ENCODE peak calls at places on chromosomes 4 and X, in nine cellular contexts. O, U, T, L, W, V, G, X and F are unnamed samples. For H3K27me3, the result is how much of the 10 kb centered on the place peaks cover.

GRCh38 chrX:154649864-154650510 is 3.4 kb downstream of the CTAG2 start:
- DNase-seq in G (no peak), W (no peak), X (no peak), L (no peak), T (no peak), O (no peak), U (no peak), V (no peak), F (no peak)

GRCh38 chr4:184475096-184475461 is 729 bp upstream of the IRF2 start:
- DNase-seq in T (no peak), V (peak), U (peak), G (peak), O (peak), X (peak), L (peak), W (no peak), F (peak)

GRCh38 chr4:13496605-13497004 is 12.5 kb upstream of the RAB28 start:
- DNase-seq in O (no peak), X (no peak), V (no peak), W (no peak), L (no peak), U (no peak), T (no peak), G (no peak), F (no peak)

GRCh38 chr4:1237981-1238675 is 10.8 kb downstream of the CTBP1 start:
- DNase-seq in W (no peak), U (no peak), O (no peak), L (no peak), X (peak), G (no peak), V (no peak), T (no peak), F (no peak)

GRCh38 chrX:53281321-53281822 is at the start of gene IQSEC2:
- DNase-seq in L (peak), U (peak), G (peak), W (peak), T (no peak), X (no peak), V (peak), O (no peak), F (peak)

GRCh38 chr4:39259571-39260330 is 77.4 kb downstream of the WDR19 start:
- DNase-seq in G (no peak), O (no peak), X (no peak), W (no peak), V (peak), U (peak), L (no peak), T (no peak), F (no peak)

GRCh38 chr4:108171541-108172230 is 3.0 kb upstream of the LEF1 start:
- DNase-seq in W (no peak), U (no peak), L (peak), O (peak), G (no peak), X (peak), T (no peak), V (peak), F (peak)

GRCh38 chrX:30302957-30303356 is 6.2 kb downstream of the NR0B1 start:
- DNase-seq in V (no peak), G (no peak), U (peak), X (no peak), O (no peak), T (no peak), W (no peak), L (no peak), F (peak)

GRCh38 chrX:38561951-38562719 is 793 bp downstream of the TSPAN7 start:
- DNase-seq in O (peak), X (peak), U (peak), T (no peak), L (peak), V (no peak), G (peak), W (no peak), F (peak)

DNA sequence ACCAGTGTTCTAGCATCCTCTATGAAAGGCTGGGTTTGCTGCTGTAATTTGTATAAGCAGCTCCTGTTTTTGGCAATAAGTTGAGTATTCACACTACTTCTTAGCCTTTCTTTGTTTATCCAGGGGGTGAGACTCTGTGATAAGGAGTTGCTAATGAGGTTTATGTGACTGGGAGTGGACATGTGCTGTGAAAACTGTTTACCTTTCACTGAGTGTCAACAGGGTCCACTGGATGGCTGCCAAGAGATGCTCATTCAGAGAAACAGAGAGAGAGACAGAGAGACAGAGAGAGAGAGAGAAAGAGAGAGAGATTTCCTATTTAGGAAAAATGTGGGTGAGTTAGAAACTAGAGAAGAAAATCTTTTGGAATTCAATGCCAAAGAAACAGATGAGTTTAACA is 233.9 kb downstream of the CHIC2 start:
- DNase-seq in W (no peak), T (no peak), O (no peak), V (no peak), U (no peak), L (no peak), X (no peak), G (peak), F (no peak)
- H3K4me3 ChIP-seq in W (no peak), T (no peak), O (no peak), V (no peak), U (no peak), L (no peak), X (no peak), G (no peak), F (no peak)

GRCh38 chr4:6688879-6689505 is 4.7 kb upstream of the S100P start:
- DNase-seq in U (peak), T (no peak), V (peak), G (peak), W (peak), L (peak), O (no peak), X (no peak), F (peak)
- H3K9ac ChIP-seq in U (peak), T (no peak), V (peak), G (no peak), W (peak), L (peak), O (no peak), X (peak), F (no peak)

GRCh38 chrX:137563681-137564651 is 2.0 kb upstream of the ZIC3 start:
- DNase-seq in T (no peak), L (peak), W (no peak), V (no peak), O (no peak), X (no peak), U (no peak), G (no peak), F (peak)

GRCh38 chrX:137566746-137567473 is 983 bp downstream of the ZIC3 start:
- DNase-seq in G (no peak), O (no peak), U (peak), X (no peak), L (peak), V (no peak), T (no peak), W (no peak), F (peak)

GRCh38 chrX:137567474-137568232 is 1.7 kb downstream of the ZIC3 start:
- DNase-seq in T (no peak), W (no peak), L (peak), G (no peak), X (no peak), O (no peak), V (no peak), U (peak), F (peak)

GRCh38 chrX:137565921-137566745 is at the start of gene ZIC3:
- DNase-seq in V (peak), G (peak), L (peak), W (no peak), U (peak), X (peak), T (no peak), O (no peak), F (peak)

GRCh38 chrX:137565318-137565904 is 516 bp upstream of the ZIC3 start:
- DNase-seq in U (no peak), O (no peak), X (no peak), T (no peak), L (no peak), G (no peak), V (no peak), W (no peak), F (peak)
- H3K27me3 ChIP-seq in U (under half), O (half or more), X (half or more), T (under half), L (under half), G (half or more), V (under half), W (under half), F (under half)

GRCh38 chrX:71545364-71545763 is 12.5 kb downstream of the OGT start:
- DNase-seq in U (no peak), X (no peak), G (no peak), T (no peak), W (no peak), O (no peak), L (no peak), V (no peak), F (no peak)

GRCh38 chrX:71542825-71543224 is 9.9 kb downstream of the OGT start:
- DNase-seq in X (no peak), U (peak), T (no peak), V (peak), W (no peak), O (no peak), G (no peak), L (no peak), F (no peak)

GRCh38 chrX:71541546-71542022 is 8.7 kb downstream of the OGT start:
- DNase-seq in U (peak), V (peak), O (no peak), G (no peak), T (no peak), X (no peak), W (no peak), L (no peak), F (no peak)

GRCh38 chrX:71542411-71542810 is 9.5 kb downstream of the OGT start:
- DNase-seq in X (no peak), L (no peak), W (no peak), O (no peak), T (no peak), V (peak), U (peak), G (no peak), F (no peak)

GRCh38 chrX:71543316-71543715 is 10.4 kb downstream of the OGT start:
- DNase-seq in O (no peak), U (peak), L (no peak), W (no peak), G (no peak), T (no peak), V (peak), X (no peak), F (no peak)
- H3K4me3 ChIP-seq in O (no peak), U (peak), L (no peak), W (no peak), G (no peak), T (no peak), V (no peak), X (no peak), F (no peak)

GRCh38 chrX:144732588-144732987 is 514.7 kb upstream of the SPANXN1 start:
- DNase-seq in O (no peak), T (no peak), L (peak), W (no peak), G (no peak), V (no peak), X (no peak), U (no peak), F (no peak)

GRCh38 chrX:144730486-144730885 is 516.8 kb upstream of the SPANXN1 start:
- DNase-seq in X (no peak), G (no peak), L (no peak), T (no peak), W (no peak), U (no peak), O (no peak), V (peak), F (no peak)
- H3K9ac ChIP-seq in X (no peak), G (no peak), L (no peak), T (no peak), W (no peak), U (no peak), O (no peak), V (no peak), F (no peak)

GRCh38 chr4:83613023-83613422 is 77.1 kb downstream of the GPAT3 start:
- DNase-seq in X (no peak), U (no peak), V (no peak), W (no peak), O (no peak), G (no peak), T (no peak), L (no peak), F (no peak)
- H3K27me3 ChIP-seq in X (under half), U (under half), V (under half), W (under half), O (under half), G (under half), T (under half), L (under half), F (under half)

GRCh38 chrX:8684201-8684600 is 47.7 kb downstream of the ANOS1 start:
- DNase-seq in X (no peak), T (no peak), V (no peak), L (no peak), G (no peak), U (no peak), O (peak), W (no peak), F (no peak)
- H3K4me3 ChIP-seq in X (no peak), T (no peak), V (no peak), L (no peak), G (no peak), U (no peak), O (no peak), W (no peak), F (no peak)

DNA sequence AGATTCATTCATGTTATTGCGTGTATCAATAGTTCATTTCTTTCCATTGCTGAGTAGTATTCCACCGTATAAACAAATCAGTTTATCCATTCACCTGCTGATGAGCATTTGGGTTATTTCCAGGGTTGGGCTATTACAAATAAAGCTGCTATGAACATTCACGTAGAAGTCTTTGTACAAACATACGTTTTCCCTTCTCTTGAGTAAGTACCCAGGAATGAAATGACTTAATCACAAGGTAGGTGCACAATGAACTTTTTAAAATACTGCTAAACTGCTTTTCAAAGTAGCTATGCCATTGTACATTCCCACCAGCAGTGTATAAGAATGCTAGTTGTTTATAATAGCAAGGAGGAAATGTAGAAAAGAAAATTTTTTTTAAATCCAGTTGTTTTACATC is 35.9 kb downstream of the SYTL4 start:
- DNase-seq in U (no peak), T (no peak), V (peak), O (no peak), W (no peak), L (no peak), G (no peak), X (no peak), F (no peak)
- H3K9ac ChIP-seq in U (no peak), T (no peak), V (no peak), O (no peak), W (no peak), L (no peak), G (no peak), X (no peak), F (no peak)

GRCh38 chrX:152575331-152575730 is 62.4 kb upstream of the GABRQ start:
- DNase-seq in W (no peak), X (no peak), U (no peak), L (no peak), G (no peak), V (peak), O (no peak), T (no peak), F (no peak)
- H3K27me3 ChIP-seq in W (under half), X (under half), U (under half), L (under half), G (under half), V (under half), O (under half), T (under half), F (under half)